ENCODE peak calls at places on chromosomes 5 and 9, in seven cellular contexts. One of them, this sample, is unnamed.

GRCh38 chr5:173020643-173021042 is 35.5 kb upstream of the CREBRF start:
- DNase-seq in SK-N-MC: no peak
- DNase-seq in tibial nerve: no peak
- DNase-seq in stomach: no peak
- DNase-seq in GM23248: no peak
- DNase-seq in dorsolateral prefrontal cortex: peak; percentile 78
- DNase-seq in heart right ventricle: no peak
- DNase-seq in this sample: no peak

GRCh38 chr5:31328031-31328430 is 134.5 kb downstream of the CDH6 start:
- DNase-seq in GM23248: no peak
- DNase-seq in SK-N-MC: peak; percentile 22
- DNase-seq in heart right ventricle: no peak
- DNase-seq in stomach: no peak
- DNase-seq in tibial nerve: no peak
- DNase-seq in dorsolateral prefrontal cortex: no peak
- DNase-seq in this sample: no peak

GRCh38 chr5:113027015-113027414 is 50.4 kb downstream of the DCP2 start:
- DNase-seq in tibial nerve: no peak
- DNase-seq in dorsolateral prefrontal cortex: no peak
- DNase-seq in stomach: no peak
- DNase-seq in GM23248: no peak
- DNase-seq in SK-N-MC: no peak
- DNase-seq in heart right ventricle: no peak
- DNase-seq in this sample: no peak

GRCh38 chr9:131875828-131876485 is 136.1 kb upstream of the RAPGEF1 start:
- DNase-seq in heart right ventricle: no peak
- DNase-seq in stomach: no peak
- DNase-seq in dorsolateral prefrontal cortex: no peak
- DNase-seq in tibial nerve: no peak
- DNase-seq in GM23248: peak; percentile 62
- DNase-seq in SK-N-MC: no peak
- DNase-seq in this sample: no peak

GRCh38 chr5:8773091-8773615 is 772.7 kb downstream of the SEMA5A start:
- DNase-seq in tibial nerve: no peak
- DNase-seq in GM23248: peak; percentile 76
- DNase-seq in stomach: no peak
- DNase-seq in SK-N-MC: no peak
- DNase-seq in dorsolateral prefrontal cortex: no peak
- DNase-seq in heart right ventricle: no peak
- DNase-seq in this sample: no peak

GRCh38 chr5:83589786-83590185 is 118.2 kb downstream of the VCAN start:
- DNase-seq in heart right ventricle: no peak
- DNase-seq in stomach: no peak
- DNase-seq in SK-N-MC: no peak
- DNase-seq in tibial nerve: no peak
- DNase-seq in GM23248: no peak
- DNase-seq in dorsolateral prefrontal cortex: no peak
- DNase-seq in this sample: no peak

GRCh38 chr5:56490971-56491468 is 257.9 kb upstream of the ANKRD55 start:
- DNase-seq in tibial nerve: no peak
- DNase-seq in heart right ventricle: no peak
- DNase-seq in stomach: no peak
- DNase-seq in GM23248: no peak
- DNase-seq in SK-N-MC: no peak
- DNase-seq in dorsolateral prefrontal cortex: no peak
- DNase-seq in this sample: no peak

GRCh38 chr9:78101247-78101646 is 69.6 kb upstream of the GNAQ start:
- DNase-seq in heart right ventricle: no peak
- DNase-seq in SK-N-MC: no peak
- DNase-seq in GM23248: no peak
- DNase-seq in tibial nerve: no peak
- DNase-seq in dorsolateral prefrontal cortex: no peak
- DNase-seq in stomach: no peak
- DNase-seq in this sample: no peak

GRCh38 chr5:90514520-90514919 is 14.9 kb downstream of the LYSMD3 start:
- DNase-seq in stomach: no peak
- DNase-seq in SK-N-MC: no peak
- DNase-seq in GM23248: no peak
- DNase-seq in heart right ventricle: no peak
- DNase-seq in tibial nerve: no peak
- DNase-seq in dorsolateral prefrontal cortex: no peak
- DNase-seq in this sample: no peak

GRCh38 chr5:170306381-170306790 is 8.8 kb upstream of the LCP2 start:
- DNase-seq in dorsolateral prefrontal cortex: no peak
- DNase-seq in SK-N-MC: no peak
- DNase-seq in heart right ventricle: peak; percentile 72
- DNase-seq in GM23248: peak; percentile 91
- DNase-seq in tibial nerve: peak; percentile 70
- DNase-seq in stomach: peak; percentile 70
- DNase-seq in this sample: no peak

GRCh38 chr9:96567203-96567700 is 52.4 kb downstream of the CDC14B start:
- DNase-seq in dorsolateral prefrontal cortex: no peak
- DNase-seq in SK-N-MC: no peak
- DNase-seq in GM23248: peak; percentile 70
- DNase-seq in tibial nerve: no peak
- DNase-seq in stomach: no peak
- DNase-seq in heart right ventricle: no peak
- DNase-seq in this sample: no peak

GRCh38 chr9:96566401-96567202 is 53.0 kb downstream of the CDC14B start:
- DNase-seq in GM23248: peak; percentile 83
- DNase-seq in SK-N-MC: no peak
- DNase-seq in dorsolateral prefrontal cortex: peak; percentile 72
- DNase-seq in tibial nerve: peak; percentile 54
- DNase-seq in stomach: peak; percentile 85
- DNase-seq in heart right ventricle: peak; percentile 81
- DNase-seq in this sample: no peak

GRCh38 chr9:96564217-96564616 is 55.4 kb downstream of the CDC14B start:
- DNase-seq in GM23248: no peak
- DNase-seq in heart right ventricle: no peak
- DNase-seq in SK-N-MC: no peak
- DNase-seq in tibial nerve: no peak
- DNase-seq in stomach: no peak
- DNase-seq in dorsolateral prefrontal cortex: no peak
- DNase-seq in this sample: no peak

DNA sequence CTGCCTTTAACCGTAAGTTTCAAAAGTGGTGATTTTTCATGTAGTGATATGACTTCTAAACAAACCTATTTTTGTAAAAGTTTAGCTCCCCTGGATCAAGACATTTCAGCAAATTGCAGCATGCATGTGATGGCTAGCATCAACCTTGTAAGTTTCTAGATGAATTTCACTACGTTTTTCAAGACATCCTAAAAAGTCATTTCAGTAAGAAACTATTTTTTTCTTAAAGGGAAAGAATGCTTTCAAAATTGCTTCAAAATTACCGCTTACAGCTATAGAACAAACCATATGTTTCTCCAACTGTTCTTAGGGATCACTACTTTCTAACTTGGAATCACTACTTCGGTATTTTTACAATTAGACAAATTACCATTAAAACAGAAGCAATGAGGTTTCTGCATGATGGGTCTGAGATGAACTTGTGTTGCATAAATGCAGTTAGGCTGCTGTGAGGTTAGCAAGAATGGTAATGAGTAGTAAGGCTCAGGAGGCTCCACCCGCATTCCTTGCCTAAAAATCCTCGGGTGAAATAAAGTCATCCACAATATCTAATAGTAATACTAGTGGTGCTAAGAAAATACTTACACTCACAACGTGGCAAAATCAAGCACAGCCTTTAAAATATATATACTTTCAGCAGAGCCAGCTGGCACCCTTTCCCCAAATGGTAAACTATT is 53.8 kb downstream of the CDC14B start:
- DNase-seq in heart right ventricle: no peak
- DNase-seq in GM23248: peak; percentile 84
- DNase-seq in SK-N-MC: no peak
- DNase-seq in stomach: no peak
- DNase-seq in tibial nerve: peak; percentile 27
- DNase-seq in dorsolateral prefrontal cortex: no peak
- DNase-seq in this sample: no peak
- H3K4me3 ChIP-seq in heart right ventricle: peak overlapping the region; percentile 74
- H3K4me3 ChIP-seq in GM23248: peak overlapping the region; percentile 88
- H3K4me3 ChIP-seq in SK-N-MC: peak overlapping the region; percentile 87
- H3K4me3 ChIP-seq in stomach: peak overlapping the region; percentile 77
- H3K4me3 ChIP-seq in tibial nerve: peak overlapping the region; percentile 96
- H3K4me3 ChIP-seq in dorsolateral prefrontal cortex: peak overlapping the region; percentile 67
- H3K4me3 ChIP-seq in this sample: peak overlapping the region; percentile 63

DNA sequence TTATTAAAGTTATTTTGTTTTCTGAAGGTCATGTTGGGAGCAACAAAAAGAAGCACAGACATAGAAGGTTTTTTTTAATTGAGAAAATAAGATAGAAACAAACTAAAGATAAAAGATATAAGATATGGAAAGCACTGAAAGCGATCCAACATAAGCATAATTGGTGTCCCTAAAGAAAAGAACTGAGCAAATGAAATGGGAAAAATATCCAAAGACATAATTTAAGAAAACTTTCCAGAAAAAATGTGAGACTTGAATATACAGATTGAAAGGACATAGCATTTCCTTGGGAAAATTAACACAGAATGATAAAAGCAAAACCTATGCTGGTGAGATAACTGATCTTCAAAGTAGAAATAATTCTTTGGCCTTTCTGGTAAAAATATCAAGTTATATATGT is 289.3 kb downstream of the KIAA0825 start:
- DNase-seq in stomach: no peak
- DNase-seq in tibial nerve: no peak
- DNase-seq in heart right ventricle: no peak
- DNase-seq in GM23248: peak; percentile 36
- DNase-seq in SK-N-MC: no peak
- DNase-seq in dorsolateral prefrontal cortex: no peak
- DNase-seq in this sample: no peak
- H3K27ac ChIP-seq in stomach: no peak overlapping the region
- H3K27ac ChIP-seq in tibial nerve: no peak overlapping the region
- H3K27ac ChIP-seq in heart right ventricle: no peak overlapping the region
- H3K27ac ChIP-seq in GM23248: no peak overlapping the region
- H3K27ac ChIP-seq in SK-N-MC: no peak overlapping the region
- H3K27ac ChIP-seq in dorsolateral prefrontal cortex: no peak overlapping the region
- H3K27ac ChIP-seq in this sample: no peak overlapping the region

GRCh38 chr5:141508808-141509611 is 20.1 kb downstream of the PCDHGC5 start:
- DNase-seq in stomach: no peak
- DNase-seq in SK-N-MC: no peak
- DNase-seq in dorsolateral prefrontal cortex: peak; percentile 73
- DNase-seq in tibial nerve: peak; percentile 67
- DNase-seq in heart right ventricle: peak; percentile 56
- DNase-seq in GM23248: peak; percentile 99
- DNase-seq in this sample: peak; percentile 92
- H3K4me3 ChIP-seq in stomach: peak overlapping the region; percentile 21
- H3K4me3 ChIP-seq in SK-N-MC: peak overlapping the region; percentile 74
- H3K4me3 ChIP-seq in dorsolateral prefrontal cortex: peak overlapping the region; percentile 25
- H3K4me3 ChIP-seq in tibial nerve: peak overlapping the region; percentile 46
- H3K4me3 ChIP-seq in heart right ventricle: peak overlapping the region; percentile 29
- H3K4me3 ChIP-seq in GM23248: peak overlapping the region; percentile 67
- H3K4me3 ChIP-seq in this sample: peak overlapping the region; percentile 40

GRCh38 chr5:1343931-1344901 is 683 bp downstream of the CLPTM1L start:
- DNase-seq in heart right ventricle: no peak
- DNase-seq in stomach: no peak
- DNase-seq in tibial nerve: no peak
- DNase-seq in dorsolateral prefrontal cortex: no peak
- DNase-seq in GM23248: peak; percentile 67
- DNase-seq in SK-N-MC: no peak
- DNase-seq in this sample: no peak

GRCh38 chr5:1341863-1342262 is 3.0 kb downstream of the CLPTM1L start:
- DNase-seq in heart right ventricle: no peak
- DNase-seq in dorsolateral prefrontal cortex: no peak
- DNase-seq in stomach: no peak
- DNase-seq in SK-N-MC: no peak
- DNase-seq in tibial nerve: no peak
- DNase-seq in GM23248: no peak
- DNase-seq in this sample: no peak

GRCh38 chr5:1344975-1345838 is at the start of gene CLPTM1L:
- DNase-seq in heart right ventricle: peak; percentile 81
- DNase-seq in stomach: peak; percentile 90
- DNase-seq in GM23248: peak; percentile 96
- DNase-seq in tibial nerve: peak; percentile 72
- DNase-seq in dorsolateral prefrontal cortex: peak; percentile 71
- DNase-seq in SK-N-MC: no peak
- DNase-seq in this sample: peak; percentile 39

GRCh38 chr5:1342268-1342667 is 2.6 kb downstream of the CLPTM1L start:
- DNase-seq in GM23248: no peak
- DNase-seq in tibial nerve: no peak
- DNase-seq in SK-N-MC: no peak
- DNase-seq in stomach: no peak
- DNase-seq in heart right ventricle: no peak
- DNase-seq in dorsolateral prefrontal cortex: no peak
- DNase-seq in this sample: no peak

DNA sequence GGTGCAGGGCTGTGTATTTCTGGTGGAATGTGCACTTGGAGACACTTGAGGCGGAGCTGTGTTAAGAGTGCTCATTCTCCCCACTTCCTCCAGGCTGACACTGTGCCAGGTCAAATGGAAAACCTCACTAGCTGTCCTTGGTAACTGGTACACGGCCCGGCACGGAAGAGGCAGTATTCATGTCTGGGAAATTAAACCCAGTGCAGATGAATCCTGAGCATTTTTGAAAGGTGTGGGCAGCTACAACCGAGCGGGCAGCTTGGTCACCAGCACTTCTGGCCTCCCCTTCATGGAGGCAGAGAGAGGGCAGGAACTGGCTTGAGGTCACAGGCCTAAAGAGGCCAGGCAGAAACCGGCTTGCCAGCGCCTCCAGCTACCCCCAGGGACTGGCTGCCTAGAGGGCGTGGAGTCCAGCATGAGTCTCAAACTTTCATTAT is 1.6 kb downstream of the CLPTM1L start:
- DNase-seq in heart right ventricle: no peak
- DNase-seq in SK-N-MC: no peak
- DNase-seq in stomach: peak; percentile 39
- DNase-seq in tibial nerve: no peak
- DNase-seq in dorsolateral prefrontal cortex: no peak
- DNase-seq in GM23248: peak; percentile 47
- DNase-seq in this sample: no peak
- H3K27ac ChIP-seq in heart right ventricle: no peak overlapping the region
- H3K27ac ChIP-seq in SK-N-MC: no peak overlapping the region
- H3K27ac ChIP-seq in stomach: peak overlapping the region; percentile 89
- H3K27ac ChIP-seq in tibial nerve: no peak overlapping the region
- H3K27ac ChIP-seq in dorsolateral prefrontal cortex: no peak overlapping the region
- H3K27ac ChIP-seq in GM23248: peak overlapping the region; percentile 17
- H3K27ac ChIP-seq in this sample: no peak overlapping the region

DNA sequence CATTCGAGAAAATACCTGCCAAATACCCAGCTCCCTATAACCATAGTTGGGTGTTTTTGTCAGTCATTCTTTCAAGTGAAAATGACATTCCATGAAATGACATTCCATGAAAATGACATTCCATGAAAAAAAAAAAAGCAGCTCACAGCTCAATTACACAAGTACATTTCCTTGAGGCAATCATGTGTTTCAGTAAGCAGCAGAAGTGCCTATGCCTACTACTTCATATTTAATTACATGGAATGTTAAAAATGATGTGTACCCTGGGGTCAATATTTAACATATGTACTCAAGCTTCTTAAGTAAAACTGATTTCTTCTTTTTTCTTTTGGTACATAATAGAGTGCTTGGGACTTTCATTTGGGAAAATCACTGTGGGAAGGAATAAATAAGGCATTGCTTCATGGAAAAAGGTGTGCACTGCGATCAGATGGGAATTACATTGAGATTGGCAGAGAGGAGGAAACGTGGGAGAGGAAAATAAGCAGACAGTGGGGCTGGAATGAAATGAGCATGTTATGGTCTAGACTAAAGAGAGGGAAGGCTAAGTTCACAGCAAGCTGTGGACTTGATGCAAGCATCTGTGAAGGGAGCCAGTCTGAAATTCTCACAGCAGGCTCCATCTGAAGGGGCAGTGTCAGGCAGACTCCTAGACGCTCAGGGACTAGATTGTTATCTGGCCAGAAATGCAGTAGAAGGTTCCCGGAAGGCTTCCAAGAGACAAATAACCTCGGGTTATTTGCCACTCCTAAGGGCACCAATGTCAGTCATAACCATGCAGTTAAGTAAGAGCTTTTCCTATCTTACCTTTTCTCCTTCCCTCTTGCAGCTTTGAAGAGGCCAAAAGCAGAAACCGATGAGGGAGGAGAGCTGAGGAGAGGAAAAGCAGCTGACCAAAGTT is 15.2 kb upstream of the SPATA9 start:
- DNase-seq in SK-N-MC: peak; percentile 75
- DNase-seq in dorsolateral prefrontal cortex: no peak
- DNase-seq in heart right ventricle: no peak
- DNase-seq in tibial nerve: no peak
- DNase-seq in GM23248: peak; percentile 8
- DNase-seq in stomach: no peak
- DNase-seq in this sample: no peak
- H3K4me3 ChIP-seq in SK-N-MC: peak overlapping the region; percentile 17
- H3K4me3 ChIP-seq in dorsolateral prefrontal cortex: no peak overlapping the region
- H3K4me3 ChIP-seq in heart right ventricle: no peak overlapping the region
- H3K4me3 ChIP-seq in tibial nerve: no peak overlapping the region
- H3K4me3 ChIP-seq in GM23248: no peak overlapping the region
- H3K4me3 ChIP-seq in stomach: no peak overlapping the region
- H3K4me3 ChIP-seq in this sample: no peak overlapping the region

This sample was measured in AG04450.